ENCODE peak calls at places on chromosome 10, in four cellular contexts. H is HCT116, Z is neural progenitor cell, D is SK-N-SH. C is an unnamed sample.

GRCh38 chr10:65531545-65531944 is 1394.3 kb upstream of the LRRTM3 start:
- DNase-seq in Z (no peak), D (no peak), H (no peak), C (no peak)

GRCh38 chr10:74589226-74589673 is 237.2 kb upstream of the KAT6B start:
- DNase-seq in D (peak), H (no peak), Z (peak), C (no peak)

GRCh38 chr10:21670391-21670790 is 136.4 kb downstream of the MLLT10 start:
- DNase-seq in Z (no peak), D (no peak), H (no peak), C (no peak)

GRCh38 chr10:36790000-36790399 is 335.4 kb upstream of the ANKRD30A start:
- DNase-seq in Z (no peak), H (no peak), D (no peak), C (no peak)

GRCh38 chr10:48266528-48266927 is 8.0 kb downstream of the FRMPD2 start:
- DNase-seq in D (no peak), Z (no peak), H (no peak), C (no peak)

GRCh38 chr10:75877877-75878276 is 446.5 kb downstream of the LRMDA start:
- DNase-seq in Z (no peak), D (no peak), H (no peak), C (no peak)

GRCh38 chr10:58952747-58953466 is 223.5 kb upstream of the PHYHIPL start:
- DNase-seq in D (peak), H (peak), Z (peak), C (peak)

GRCh38 chr10:3131098-3131497 is 41.5 kb downstream of the PITRM1 start:
- DNase-seq in H (no peak), Z (no peak), D (no peak), C (no peak)

GRCh38 chr10:42954776-42955492 is 121.9 kb upstream of the RET start:
- DNase-seq in Z (no peak), H (no peak), D (no peak), C (no peak)

GRCh38 chr10:6211341-6212265 is 8.9 kb downstream of the PFKFB3 start:
- DNase-seq in Z (peak), D (peak), H (no peak), C (no peak)

GRCh38 chr10:122062831-122063674 is 74.1 kb downstream of the TACC2 start:
- DNase-seq in H (peak), Z (peak), D (peak), C (no peak)

GRCh38 chr10:110969183-110969582 is 49.8 kb downstream of the SHOC2 start:
- DNase-seq in Z (no peak), D (no peak), H (no peak), C (no peak)

GRCh38 chr10:110923856-110924493 is 4.6 kb downstream of the SHOC2 start:
- DNase-seq in H (no peak), Z (no peak), D (no peak), C (no peak)

GRCh38 chr10:85643839-85644525 is 722.6 kb downstream of the GRID1 start:
- DNase-seq in H (peak), Z (no peak), D (no peak), C (no peak)

GRCh38 chr10:93219347-93219746 is 145.7 kb downstream of the CYP26A1 start:
- DNase-seq in D (no peak), H (no peak), Z (no peak), C (no peak)

GRCh38 chr10:72659694-72660093 is 32.2 kb upstream of the MCU start:
- DNase-seq in H (no peak), Z (no peak), D (no peak), C (no peak)

GRCh38 chr10:58335306-58336005 is 650 bp downstream of the UBE2D1 start:
- DNase-seq in H (peak), D (no peak), Z (peak), C (peak)

GRCh38 chr10:15684768-15685167 is 35.0 kb downstream of the ITGA8 start:
- DNase-seq in Z (no peak), H (no peak), D (no peak), C (no peak)

GRCh38 chr10:117616179-117616578 is 73.6 kb downstream of the EMX2 start:
- DNase-seq in H (no peak), Z (no peak), D (no peak), C (no peak)

DNA sequence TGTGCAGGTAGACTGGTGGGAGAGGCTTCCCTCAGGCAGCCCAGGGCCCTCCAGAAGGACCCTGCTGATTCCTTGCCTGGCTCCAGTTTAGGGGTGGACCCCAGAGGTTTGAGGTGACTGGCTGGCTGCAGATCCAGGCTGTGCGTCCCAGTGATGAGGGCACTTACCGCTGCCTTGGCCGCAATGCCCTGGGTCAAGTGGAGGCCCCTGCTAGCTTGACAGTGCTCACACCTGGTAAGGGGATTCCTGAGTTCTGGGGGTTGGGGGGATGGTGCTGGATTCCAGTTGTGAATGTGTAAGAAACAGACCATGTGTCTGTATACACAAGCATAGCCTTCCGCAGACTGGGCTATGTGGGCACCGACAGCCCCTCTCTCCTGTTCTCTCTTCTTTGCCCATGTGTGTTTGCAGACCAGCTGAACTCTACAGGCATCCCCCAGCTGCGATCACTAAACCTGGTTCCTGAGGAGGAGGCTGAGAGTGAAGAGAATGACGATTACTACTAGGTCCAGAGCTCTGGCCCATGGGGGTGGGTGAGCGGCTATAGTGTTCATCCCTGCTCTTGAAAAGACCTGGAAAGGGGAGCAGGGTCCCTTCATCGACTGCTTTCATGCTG is 2.7 kb downstream of the KAZALD1 start:
- DNase-seq in H (no peak), Z (no peak), D (no peak), C (peak)
- H3K9ac ChIP-seq in H (peak), Z (no peak), D (no peak), C (no peak)

GRCh38 chr10:103605359-103606156 is 112.1 kb downstream of the NEURL1 start:
- DNase-seq in D (peak), H (peak), Z (peak), C (peak)
- TF ChIP-seq EZH2phosphoT487 in D (no peak), H (no peak), Z (no peak), C (no peak)

GRCh38 chr10:70620020-70620289 is 17.4 kb upstream of the PRF1 start:
- DNase-seq in H (no peak), Z (no peak), D (no peak), C (no peak)

GRCh38 chr10:70621497-70622078 is 19.0 kb upstream of the PRF1 start:
- DNase-seq in H (no peak), D (no peak), Z (no peak), C (no peak)

GRCh38 chr10:70617798-70618568 is 15.4 kb upstream of the PRF1 start:
- DNase-seq in D (no peak), H (no peak), Z (no peak), C (no peak)

GRCh38 chr10:70618663-70619062 is 16.1 kb upstream of the PRF1 start:
- DNase-seq in Z (no peak), D (no peak), H (no peak), C (no peak)

DNA sequence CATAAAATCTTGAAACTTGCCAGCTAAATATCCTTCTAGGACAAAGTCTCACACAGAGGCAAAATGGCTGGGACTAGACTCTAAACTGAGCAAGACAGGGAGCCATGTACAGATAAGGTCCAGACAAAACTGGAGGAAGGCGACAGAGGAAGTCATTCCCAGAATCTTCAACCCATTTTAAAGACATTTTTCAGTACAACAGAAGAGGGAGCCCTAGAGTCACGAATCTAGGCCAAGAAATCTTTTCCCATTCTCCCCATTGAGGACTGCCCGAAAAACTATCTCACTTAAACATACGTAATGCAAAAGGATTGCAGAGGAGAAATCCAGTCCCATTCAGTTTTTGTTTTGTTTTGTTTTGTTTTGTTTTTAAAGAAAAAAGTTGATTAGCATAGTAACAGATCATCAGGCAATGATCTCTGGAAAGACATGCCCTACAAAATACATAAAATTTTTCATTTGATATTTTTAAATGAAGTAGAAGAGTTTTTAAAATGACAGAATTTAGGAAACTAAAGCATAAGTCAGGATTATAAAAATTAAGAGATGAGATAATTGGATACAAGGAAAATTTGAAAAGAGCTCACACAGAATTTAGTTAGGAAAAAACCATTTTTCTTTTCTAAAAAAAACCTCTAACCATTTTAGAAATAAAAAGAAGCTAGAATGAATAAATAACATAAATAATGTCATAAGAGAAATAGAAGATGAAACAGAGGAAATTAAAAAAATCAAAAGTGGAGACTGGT is 16.9 kb upstream of the PRF1 start:
- DNase-seq in D (no peak), Z (no peak), H (peak), C (no peak)
- TF ChIP-seq CTCF in D (peak), Z (peak), H (peak), C (peak)

GRCh38 chr10:69883256-69883655 is 81.5 kb downstream of the COL13A1 start:
- DNase-seq in Z (no peak), H (no peak), D (no peak), C (no peak)

GRCh38 chr10:69880301-69881081 is 78.8 kb downstream of the COL13A1 start:
- DNase-seq in H (no peak), Z (no peak), D (no peak), C (no peak)

GRCh38 chr10:69878951-69879350 is 77.2 kb downstream of the COL13A1 start:
- DNase-seq in Z (no peak), D (no peak), H (no peak), C (no peak)

GRCh38 chr10:69879628-69880257 is 78.0 kb downstream of the COL13A1 start:
- DNase-seq in Z (no peak), H (no peak), D (no peak), C (no peak)

GRCh38 chr10:69881202-69881601 is 79.5 kb downstream of the COL13A1 start:
- DNase-seq in Z (no peak), H (no peak), D (no peak), C (no peak)
- H3K9ac ChIP-seq in Z (no peak), H (no peak), D (no peak), C (no peak)

GRCh38 chr10:129614341-129614740 is 147.3 kb downstream of the MGMT start:
- DNase-seq in D (no peak), Z (no peak), H (no peak), C (no peak)
- TF ChIP-seq EZH2phosphoT487 in D (no peak), Z (no peak), H (no peak), C (no peak)

DNA sequence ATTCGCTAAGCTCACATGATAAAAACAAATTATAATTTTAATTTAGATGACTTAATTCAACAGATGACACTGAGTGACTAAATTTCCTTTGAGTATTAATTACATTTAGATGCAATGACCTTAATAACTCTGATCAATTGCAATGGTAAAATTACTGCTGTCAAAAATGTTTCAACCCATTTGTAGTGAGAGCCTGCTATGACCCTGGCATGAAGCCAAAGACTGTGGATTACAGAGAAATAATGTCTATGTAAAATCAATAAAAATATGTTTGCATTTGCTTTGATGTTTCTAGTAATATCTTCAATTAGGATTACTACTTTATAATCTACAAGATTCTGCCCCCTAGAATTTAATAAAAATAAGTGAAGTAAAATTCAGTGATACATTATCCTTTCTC is 15.6 kb downstream of the MKX start:
- DNase-seq in H (no peak), D (no peak), Z (no peak), C (no peak)
- TF ChIP-seq CTCF in H (no peak), D (no peak), Z (no peak), C (no peak)

DNA sequence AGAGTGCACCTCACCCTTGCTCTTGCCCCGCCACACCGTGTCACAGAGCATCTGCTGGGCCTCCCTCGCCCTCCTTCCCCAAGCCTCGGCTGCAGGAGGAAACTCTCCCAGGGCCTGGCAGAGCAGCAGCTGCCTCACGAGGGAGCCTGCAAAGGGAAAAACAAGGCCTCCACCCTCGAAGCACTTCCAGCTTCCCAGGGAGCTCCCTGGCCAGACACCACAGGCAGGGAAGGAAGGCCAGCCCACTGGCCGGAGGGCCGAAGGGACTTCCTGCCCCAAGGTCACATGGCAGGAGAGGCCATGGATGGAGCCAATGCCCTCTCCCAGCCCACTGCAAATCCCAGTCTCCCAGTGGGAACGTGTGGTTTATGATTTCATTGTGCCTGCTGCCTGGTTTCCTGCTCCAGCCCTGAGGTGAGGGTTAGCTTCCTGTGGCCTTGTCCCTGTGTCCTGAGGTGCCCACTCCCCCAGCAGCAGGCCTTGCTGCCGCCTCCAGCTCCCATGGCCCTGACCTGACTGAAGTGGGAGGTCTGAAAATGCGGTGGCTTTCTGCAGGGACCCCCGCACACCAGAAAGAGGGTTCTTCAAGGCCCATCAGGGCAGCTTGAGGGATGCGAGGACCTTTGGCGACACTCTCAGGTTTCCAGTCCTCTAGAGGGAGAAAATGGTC is 100.5 kb upstream of the PPIF start:
- DNase-seq in H (no peak), D (peak), Z (no peak), C (no peak)
- H3K9ac ChIP-seq in H (no peak), D (peak), Z (no peak), C (peak)